ENCODE peak calls at places on chromosomes 4 and X, in four cellular contexts. One of them, this sample, is unnamed.

GRCh38 chr4:70704333-70705145 is 16.2 kb downstream of the UTP3 start:
- DNase-seq in SK-N-SH: peak
- DNase-seq in GM12878: no peak
- DNase-seq in H1: no peak
- DNase-seq in this sample: peak

GRCh38 chr4:56817840-56818491 is 3.5 kb downstream of the SPINK2 start:
- DNase-seq in SK-N-SH: no peak
- DNase-seq in GM12878: peak
- DNase-seq in H1: no peak
- DNase-seq in this sample: no peak

GRCh38 chrX:72568406-72569092 is 4.1 kb downstream of the HDAC8 start:
- DNase-seq in SK-N-SH: no peak
- DNase-seq in GM12878: no peak
- DNase-seq in H1: no peak
- DNase-seq in this sample: no peak

GRCh38 chrX:31228415-31228832 is 156.6 kb upstream of the FTHL17 start:
- DNase-seq in SK-N-SH: no peak
- DNase-seq in GM12878: no peak
- DNase-seq in H1: no peak
- DNase-seq in this sample: no peak

GRCh38 chrX:138858438-138858837 is 146.9 kb upstream of the FGF13 start:
- DNase-seq in SK-N-SH: no peak
- DNase-seq in GM12878: no peak
- DNase-seq in H1: no peak
- DNase-seq in this sample: peak

GRCh38 chrX:4263005-4263404 is 549.6 kb upstream of the PRKX start:
- DNase-seq in SK-N-SH: peak
- DNase-seq in GM12878: no peak
- DNase-seq in H1: no peak
- DNase-seq in this sample: no peak

GRCh38 chrX:17413228-17413627 is 38.2 kb downstream of the NHS start:
- DNase-seq in SK-N-SH: no peak
- DNase-seq in GM12878: no peak
- DNase-seq in H1: no peak
- DNase-seq in this sample: no peak

GRCh38 chrX:56232221-56233082 is at the start of gene KLF8:
- DNase-seq in SK-N-SH: no peak
- DNase-seq in GM12878: no peak
- DNase-seq in H1: no peak
- DNase-seq in this sample: peak

GRCh38 chr4:156606444-156607197 is 365.0 kb downstream of the PDGFC start:
- DNase-seq in SK-N-SH: no peak
- DNase-seq in GM12878: no peak
- DNase-seq in H1: no peak
- DNase-seq in this sample: no peak

GRCh38 chr4:40687676-40688389 is 58.2 kb upstream of the RBM47 start:
- DNase-seq in SK-N-SH: no peak
- DNase-seq in GM12878: no peak
- DNase-seq in H1: no peak
- DNase-seq in this sample: no peak

GRCh38 chrX:116272328-116272727 is 101.8 kb downstream of the AGTR2 start:
- DNase-seq in SK-N-SH: no peak
- DNase-seq in GM12878: no peak
- DNase-seq in H1: no peak
- DNase-seq in this sample: no peak

GRCh38 chrX:153640045-153640686 is 6.8 kb upstream of the DUSP9 start:
- DNase-seq in SK-N-SH: peak
- DNase-seq in GM12878: no peak
- DNase-seq in H1: no peak
- DNase-seq in this sample: no peak

GRCh38 chrX:38916801-38917200 is 115.5 kb downstream of the MID1IP1 start:
- DNase-seq in SK-N-SH: no peak
- DNase-seq in GM12878: no peak
- DNase-seq in H1: no peak
- DNase-seq in this sample: no peak

GRCh38 chrX:136588060-136588459 is 56.0 kb downstream of the VGLL1 start:
- DNase-seq in SK-N-SH: no peak
- DNase-seq in GM12878: peak
- DNase-seq in H1: no peak
- DNase-seq in this sample: no peak

GRCh38 chr4:10762541-10762940 is 78.0 kb upstream of the CLNK start:
- DNase-seq in SK-N-SH: no peak
- DNase-seq in GM12878: no peak
- DNase-seq in H1: no peak
- DNase-seq in this sample: no peak

GRCh38 chrX:129842510-129843208 is 1.0 kb downstream of the ZDHHC9 start:
- DNase-seq in SK-N-SH: peak
- DNase-seq in GM12878: no peak
- DNase-seq in H1: no peak
- DNase-seq in this sample: no peak

GRCh38 chr4:52103314-52103713 is 52.2 kb downstream of the SPATA18 start:
- DNase-seq in SK-N-SH: peak
- DNase-seq in GM12878: no peak
- DNase-seq in H1: no peak
- DNase-seq in this sample: no peak

GRCh38 chrX:22063284-22063683 is 31.2 kb downstream of the PHEX start:
- DNase-seq in SK-N-SH: no peak
- DNase-seq in GM12878: peak
- DNase-seq in H1: no peak
- DNase-seq in this sample: no peak

GRCh38 chr4:92304636-92305035 is 870 bp downstream of the GRID2 start:
- DNase-seq in SK-N-SH: peak
- DNase-seq in GM12878: no peak
- DNase-seq in H1: no peak
- DNase-seq in this sample: no peak

GRCh38 chr4:2795558-2796260 is 2.8 kb downstream of the SH3BP2 start:
- DNase-seq in SK-N-SH: peak
- DNase-seq in GM12878: no peak
- DNase-seq in H1: no peak
- DNase-seq in this sample: no peak

GRCh38 chr4:181416966-181417365 is 826.2 kb upstream of the TENM3 start:
- DNase-seq in SK-N-SH: no peak
- DNase-seq in GM12878: no peak
- DNase-seq in H1: no peak
- DNase-seq in this sample: no peak

GRCh38 chrX:53831662-53832635 is 145.4 kb upstream of the HUWE1 start:
- DNase-seq in SK-N-SH: peak
- DNase-seq in GM12878: peak
- DNase-seq in H1: no peak
- DNase-seq in this sample: peak

GRCh38 chr4:129358571-129358970 is 262.6 kb downstream of the C4orf33 start:
- DNase-seq in SK-N-SH: no peak
- DNase-seq in GM12878: no peak
- DNase-seq in H1: no peak
- DNase-seq in this sample: no peak

GRCh38 chrX:41291309-41291708 is 42.7 kb upstream of the DDX3X start:
- DNase-seq in SK-N-SH: no peak
- DNase-seq in GM12878: no peak
- DNase-seq in H1: no peak
- DNase-seq in this sample: no peak

GRCh38 chr4:3706111-3706511 is 60.1 kb upstream of the ADRA2C start:
- DNase-seq in SK-N-SH: no peak
- DNase-seq in GM12878: no peak
- DNase-seq in H1: no peak
- DNase-seq in this sample: no peak

GRCh38 chrX:139720136-139720535 is 12.2 kb upstream of the MCF2 start:
- DNase-seq in SK-N-SH: no peak
- DNase-seq in GM12878: no peak
- DNase-seq in H1: peak
- DNase-seq in this sample: no peak

GRCh38 chr4:153115322-153116100 is 88.7 kb upstream of the TRIM2 start:
- DNase-seq in SK-N-SH: no peak
- DNase-seq in GM12878: peak
- DNase-seq in H1: no peak
- DNase-seq in this sample: no peak

GRCh38 chr4:139736257-139736626 is 70.6 kb downstream of the MGST2 start:
- DNase-seq in SK-N-SH: no peak
- DNase-seq in GM12878: no peak
- DNase-seq in H1: no peak
- DNase-seq in this sample: no peak

GRCh38 chr4:98601719-98602118 is 56.7 kb downstream of the TSPAN5 start:
- DNase-seq in SK-N-SH: no peak
- DNase-seq in GM12878: no peak
- DNase-seq in H1: no peak
- DNase-seq in this sample: no peak

GRCh38 chr4:168797176-168797575 is 212.9 kb downstream of the CBR4 start:
- DNase-seq in SK-N-SH: no peak
- DNase-seq in GM12878: no peak
- DNase-seq in H1: no peak
- DNase-seq in this sample: no peak
- TF ChIP-seq POLR2AphosphoS5 in SK-N-SH: no peak
- TF ChIP-seq POLR2AphosphoS5 in GM12878: no peak
- TF ChIP-seq POLR2AphosphoS5 in H1: no peak
- TF ChIP-seq POLR2AphosphoS5 in this sample: no peak

GRCh38 chrX:368811-369562 is 17.7 kb downstream of the PPP2R3B start:
- DNase-seq in SK-N-SH: no peak
- DNase-seq in GM12878: no peak
- DNase-seq in H1: no peak
- DNase-seq in this sample: no peak

GRCh38 chrX:369563-370101 is 17.1 kb downstream of the PPP2R3B start:
- DNase-seq in SK-N-SH: no peak
- DNase-seq in GM12878: no peak
- DNase-seq in H1: no peak
- DNase-seq in this sample: no peak

GRCh38 chrX:367866-368265 is 18.8 kb downstream of the PPP2R3B start:
- DNase-seq in SK-N-SH: no peak
- DNase-seq in GM12878: no peak
- DNase-seq in H1: no peak
- DNase-seq in this sample: no peak

GRCh38 chrX:370244-370962 is 16.3 kb downstream of the PPP2R3B start:
- DNase-seq in SK-N-SH: no peak
- DNase-seq in GM12878: no peak
- DNase-seq in H1: no peak
- DNase-seq in this sample: no peak

DNA sequence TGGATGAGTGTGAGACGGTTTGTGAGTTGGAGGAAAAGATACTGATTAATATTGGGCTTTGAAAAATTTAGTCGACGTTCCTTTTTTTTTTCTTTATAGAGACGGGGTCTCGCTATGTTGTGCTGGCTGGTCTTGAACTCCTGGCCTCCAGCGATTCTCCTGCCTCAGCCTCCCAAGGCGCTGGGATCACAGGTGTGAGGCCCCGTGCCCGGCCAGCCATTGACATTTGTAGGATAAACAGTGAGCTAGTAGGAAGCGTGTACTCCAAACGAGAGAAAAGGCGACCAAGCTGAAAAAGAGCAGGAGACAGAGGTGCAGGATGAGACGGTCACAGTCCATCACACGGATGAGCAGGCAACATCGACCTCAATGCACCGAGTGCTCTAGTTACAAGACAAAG is 19.4 kb downstream of the PPP2R3B start:
- DNase-seq in SK-N-SH: no peak
- DNase-seq in GM12878: no peak
- DNase-seq in H1: no peak
- DNase-seq in this sample: no peak
- TF ChIP-seq NRF1 in SK-N-SH: no peak
- TF ChIP-seq NRF1 in GM12878: no peak
- TF ChIP-seq NRF1 in H1: no peak
- TF ChIP-seq NRF1 in this sample: no peak

GRCh38 chr4:109803924-109804571 is 2.2 kb upstream of the CFI start:
- DNase-seq in SK-N-SH: peak
- DNase-seq in GM12878: peak
- DNase-seq in H1: no peak
- DNase-seq in this sample: peak
- TF ChIP-seq POLR2AphosphoS5 in SK-N-SH: no peak
- TF ChIP-seq POLR2AphosphoS5 in GM12878: no peak
- TF ChIP-seq POLR2AphosphoS5 in H1: no peak
- TF ChIP-seq POLR2AphosphoS5 in this sample: no peak

GRCh38 chr4:8539661-8540060 is 40.5 kb upstream of the GPR78 start:
- DNase-seq in SK-N-SH: no peak
- DNase-seq in GM12878: no peak
- DNase-seq in H1: no peak
- DNase-seq in this sample: no peak
- TF ChIP-seq NRF1 in SK-N-SH: no peak
- TF ChIP-seq NRF1 in GM12878: no peak
- TF ChIP-seq NRF1 in H1: no peak
- TF ChIP-seq NRF1 in this sample: no peak

GRCh38 chrX:112841114-112841819 is 636 bp upstream of the AMOT start:
- DNase-seq in SK-N-SH: peak
- DNase-seq in GM12878: no peak
- DNase-seq in H1: peak
- DNase-seq in this sample: peak
- TF ChIP-seq POLR2AphosphoS5 in SK-N-SH: no peak
- TF ChIP-seq POLR2AphosphoS5 in GM12878: no peak
- TF ChIP-seq POLR2AphosphoS5 in H1: no peak
- TF ChIP-seq POLR2AphosphoS5 in this sample: no peak

DNA sequence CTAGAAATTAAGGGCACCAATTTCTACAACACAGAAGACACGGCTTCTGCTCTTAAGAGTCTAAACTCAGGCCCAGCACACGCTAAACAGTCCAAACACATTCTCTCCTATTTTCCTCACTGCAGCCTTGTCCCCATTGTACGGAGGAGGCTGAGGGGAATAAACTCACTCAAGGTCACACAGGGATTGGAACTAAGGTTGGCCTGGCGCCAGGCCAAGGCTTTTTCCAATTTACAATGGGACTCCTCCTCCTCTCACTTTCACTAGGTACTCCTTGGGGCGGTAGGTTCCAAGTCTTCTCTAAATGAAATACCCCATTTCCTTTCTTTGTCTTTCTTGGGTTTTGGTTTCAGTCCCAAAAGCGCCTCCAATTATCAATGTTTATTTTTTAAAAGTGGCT is 48.7 kb upstream of the CRMP1 start:
- DNase-seq in SK-N-SH: no peak
- DNase-seq in GM12878: no peak
- DNase-seq in H1: no peak
- DNase-seq in this sample: no peak
- TF ChIP-seq NRF1 in SK-N-SH: no peak
- TF ChIP-seq NRF1 in GM12878: no peak
- TF ChIP-seq NRF1 in H1: no peak
- TF ChIP-seq NRF1 in this sample: no peak

GRCh38 chr4:22115262-22115661 is 166.7 kb upstream of the KCNIP4 start:
- DNase-seq in SK-N-SH: no peak
- DNase-seq in GM12878: no peak
- DNase-seq in H1: no peak
- DNase-seq in this sample: no peak
- TF ChIP-seq POLR2AphosphoS5 in SK-N-SH: no peak
- TF ChIP-seq POLR2AphosphoS5 in GM12878: no peak
- TF ChIP-seq POLR2AphosphoS5 in H1: no peak
- TF ChIP-seq POLR2AphosphoS5 in this sample: no peak

DNA sequence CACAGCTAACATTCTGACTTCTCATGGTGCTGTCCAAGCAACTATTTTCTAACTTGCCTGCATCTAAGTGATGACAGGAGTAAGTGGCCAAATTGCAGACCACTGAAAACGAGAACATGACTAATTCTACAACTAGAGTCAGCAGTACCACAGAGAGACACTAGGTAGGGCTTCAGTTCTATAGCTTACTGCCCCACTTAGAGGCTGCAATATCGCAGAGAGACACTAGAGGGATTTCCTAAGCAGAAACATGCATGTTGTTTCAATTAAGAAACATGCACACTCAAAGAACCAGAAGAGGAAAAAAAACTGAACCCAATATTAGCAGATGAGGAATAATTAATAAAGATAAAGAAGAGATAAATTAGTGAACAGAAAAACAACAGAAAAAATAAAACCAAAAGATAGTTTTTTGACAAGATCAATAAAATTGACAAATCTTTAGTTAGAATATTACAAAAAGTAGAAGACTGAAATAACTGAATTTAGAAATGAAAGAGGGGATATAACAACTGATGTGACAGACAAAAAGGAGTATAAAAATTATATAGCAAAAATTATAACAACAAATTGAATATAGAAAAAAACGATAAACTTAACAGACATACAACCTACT is 100.8 kb downstream of the SPIN4 start:
- DNase-seq in SK-N-SH: peak
- DNase-seq in GM12878: peak
- DNase-seq in H1: no peak
- DNase-seq in this sample: peak
- TF ChIP-seq NRF1 in SK-N-SH: no peak
- TF ChIP-seq NRF1 in GM12878: no peak
- TF ChIP-seq NRF1 in H1: no peak
- TF ChIP-seq NRF1 in this sample: no peak